ENCODE peak calls at places on chromosomes 7 and 10, in five cellular contexts. One of them, this sample, is unnamed.
A peak's percentile ranks its signal among the peaks of the same experiment; 100 is the strongest.

GRCh38 chr7:94907420-94908203 is at the start of gene PPP1R9A:
- DNase-seq in endothelial cell of umbilical vein: peak; percentile 23
- DNase-seq in PC-3: peak; percentile 65
- DNase-seq in SK-N-SH: peak; percentile 82
- DNase-seq in fibroblast of lung: peak; percentile 17
- DNase-seq in this sample: peak; percentile 57

GRCh38 chr10:69928339-69928738 is 124.3 kb upstream of the MACROH2A2 start:
- DNase-seq in endothelial cell of umbilical vein: no peak
- DNase-seq in PC-3: no peak
- DNase-seq in SK-N-SH: no peak
- DNase-seq in fibroblast of lung: no peak
- DNase-seq in this sample: no peak

GRCh38 chr10:127408733-127409132 is 140.4 kb upstream of the NPS start:
- DNase-seq in endothelial cell of umbilical vein: no peak
- DNase-seq in PC-3: no peak
- DNase-seq in SK-N-SH: no peak
- DNase-seq in fibroblast of lung: peak; percentile 71
- DNase-seq in this sample: no peak

GRCh38 chr10:19245889-19246841 is 197.6 kb downstream of the MALRD1 start:
- DNase-seq in endothelial cell of umbilical vein: no peak
- DNase-seq in PC-3: no peak
- DNase-seq in SK-N-SH: peak; percentile 42
- DNase-seq in fibroblast of lung: no peak
- DNase-seq in this sample: no peak

GRCh38 chr7:100152404-100152803 is 3.7 kb downstream of the LAMTOR4 start:
- DNase-seq in endothelial cell of umbilical vein: no peak
- DNase-seq in PC-3: no peak
- DNase-seq in SK-N-SH: no peak
- DNase-seq in fibroblast of lung: no peak
- DNase-seq in this sample: no peak

GRCh38 chr10:42755028-42755451 is 27.6 kb upstream of the BMS1 start:
- DNase-seq in endothelial cell of umbilical vein: no peak
- DNase-seq in PC-3: no peak
- DNase-seq in SK-N-SH: peak; percentile 65
- DNase-seq in fibroblast of lung: no peak
- DNase-seq in this sample: no peak

GRCh38 chr10:107244122-107244521 is 79.6 kb upstream of the SORCS1 start:
- DNase-seq in endothelial cell of umbilical vein: no peak
- DNase-seq in PC-3: no peak
- DNase-seq in SK-N-SH: no peak
- DNase-seq in fibroblast of lung: no peak
- DNase-seq in this sample: no peak

GRCh38 chr10:71397340-71398212 is 856 bp downstream of the CDH23 start:
- DNase-seq in endothelial cell of umbilical vein: no peak
- DNase-seq in PC-3: no peak
- DNase-seq in SK-N-SH: peak; percentile 76
- DNase-seq in fibroblast of lung: no peak
- DNase-seq in this sample: no peak

GRCh38 chr10:27783660-27784059 is 38.0 kb upstream of the MKX start:
- DNase-seq in endothelial cell of umbilical vein: peak; percentile 64
- DNase-seq in PC-3: peak; percentile 78
- DNase-seq in SK-N-SH: no peak
- DNase-seq in fibroblast of lung: peak; percentile 59
- DNase-seq in this sample: no peak

GRCh38 chr10:15141136-15142067 is 27.1 kb downstream of the NMT2 start:
- DNase-seq in endothelial cell of umbilical vein: no peak
- DNase-seq in PC-3: no peak
- DNase-seq in SK-N-SH: no peak
- DNase-seq in fibroblast of lung: no peak
- DNase-seq in this sample: no peak

GRCh38 chr7:94491410-94491809 is 18.2 kb upstream of the CASD1 start:
- DNase-seq in endothelial cell of umbilical vein: no peak
- DNase-seq in PC-3: no peak
- DNase-seq in SK-N-SH: no peak
- DNase-seq in fibroblast of lung: no peak
- DNase-seq in this sample: no peak

GRCh38 chr10:65423043-65423442 is 1502.8 kb upstream of the LRRTM3 start:
- DNase-seq in endothelial cell of umbilical vein: no peak
- DNase-seq in PC-3: no peak
- DNase-seq in SK-N-SH: no peak
- DNase-seq in fibroblast of lung: no peak
- DNase-seq in this sample: no peak

GRCh38 chr10:85720931-85721330 is 645.7 kb downstream of the GRID1 start:
- DNase-seq in endothelial cell of umbilical vein: no peak
- DNase-seq in PC-3: no peak
- DNase-seq in SK-N-SH: no peak
- DNase-seq in fibroblast of lung: no peak
- DNase-seq in this sample: no peak

GRCh38 chr10:80585812-80586211 is 48.1 kb downstream of the SH2D4B start:
- DNase-seq in endothelial cell of umbilical vein: no peak
- DNase-seq in PC-3: no peak
- DNase-seq in SK-N-SH: no peak
- DNase-seq in fibroblast of lung: no peak
- DNase-seq in this sample: no peak

GRCh38 chr10:14039968-14040668 is 290.6 kb downstream of the FRMD4A start:
- DNase-seq in endothelial cell of umbilical vein: no peak
- DNase-seq in PC-3: no peak
- DNase-seq in SK-N-SH: no peak
- DNase-seq in fibroblast of lung: peak; percentile 64
- DNase-seq in this sample: no peak

GRCh38 chr10:52954407-52954806 is 181.8 kb upstream of the MBL2 start:
- DNase-seq in endothelial cell of umbilical vein: no peak
- DNase-seq in PC-3: peak; percentile 91
- DNase-seq in SK-N-SH: no peak
- DNase-seq in fibroblast of lung: no peak
- DNase-seq in this sample: no peak

GRCh38 chr10:52949899-52950298 is 177.3 kb upstream of the MBL2 start:
- DNase-seq in endothelial cell of umbilical vein: no peak
- DNase-seq in PC-3: peak; percentile 90
- DNase-seq in SK-N-SH: no peak
- DNase-seq in fibroblast of lung: no peak
- DNase-seq in this sample: no peak

GRCh38 chr10:52952391-52953079 is 180.0 kb upstream of the MBL2 start:
- DNase-seq in endothelial cell of umbilical vein: no peak
- DNase-seq in PC-3: no peak
- DNase-seq in SK-N-SH: no peak
- DNase-seq in fibroblast of lung: peak; percentile 1
- DNase-seq in this sample: no peak

GRCh38 chr10:52951819-52952218 is 179.2 kb upstream of the MBL2 start:
- DNase-seq in endothelial cell of umbilical vein: peak; percentile 73
- DNase-seq in PC-3: peak; percentile 97
- DNase-seq in SK-N-SH: no peak
- DNase-seq in fibroblast of lung: peak; percentile 67
- DNase-seq in this sample: peak; percentile 79

DNA sequence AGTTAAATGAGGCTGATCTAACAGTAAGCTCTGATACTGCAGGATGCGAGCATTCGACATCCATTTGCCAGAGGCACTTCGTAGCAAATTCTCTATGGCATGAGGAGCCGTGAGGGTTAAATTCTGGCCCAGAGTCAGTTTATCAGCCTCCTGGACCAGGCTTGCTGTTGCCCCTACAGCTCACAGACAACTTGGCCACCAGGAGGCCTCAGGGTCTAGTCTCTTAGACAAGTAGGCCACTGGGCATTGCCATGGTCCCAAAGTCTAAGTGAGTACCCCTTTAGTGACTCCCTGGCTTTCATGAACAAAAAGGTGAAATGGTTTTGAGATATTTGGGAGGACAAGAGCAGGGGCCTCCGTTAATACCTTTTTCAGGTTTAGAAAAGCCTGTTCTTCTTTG is 178.0 kb upstream of the MBL2 start:
- DNase-seq in endothelial cell of umbilical vein: no peak
- DNase-seq in PC-3: peak; percentile 41
- DNase-seq in SK-N-SH: no peak
- DNase-seq in fibroblast of lung: no peak
- DNase-seq in this sample: no peak
- TF ChIP-seq CTCF in endothelial cell of umbilical vein: no peak
- TF ChIP-seq CTCF in PC-3: no peak
- TF ChIP-seq CTCF in SK-N-SH: no peak
- TF ChIP-seq CTCF in fibroblast of lung: no peak
- TF ChIP-seq CTCF in this sample: no peak

GRCh38 chr7:35536396-35536826 is 158.5 kb downstream of the HERPUD2 start:
- DNase-seq in endothelial cell of umbilical vein: no peak
- DNase-seq in PC-3: no peak
- DNase-seq in SK-N-SH: no peak
- DNase-seq in fibroblast of lung: no peak
- DNase-seq in this sample: no peak

GRCh38 chr7:35533877-35534276 is 161.1 kb downstream of the HERPUD2 start:
- DNase-seq in endothelial cell of umbilical vein: no peak
- DNase-seq in PC-3: no peak
- DNase-seq in SK-N-SH: no peak
- DNase-seq in fibroblast of lung: no peak
- DNase-seq in this sample: no peak

DNA sequence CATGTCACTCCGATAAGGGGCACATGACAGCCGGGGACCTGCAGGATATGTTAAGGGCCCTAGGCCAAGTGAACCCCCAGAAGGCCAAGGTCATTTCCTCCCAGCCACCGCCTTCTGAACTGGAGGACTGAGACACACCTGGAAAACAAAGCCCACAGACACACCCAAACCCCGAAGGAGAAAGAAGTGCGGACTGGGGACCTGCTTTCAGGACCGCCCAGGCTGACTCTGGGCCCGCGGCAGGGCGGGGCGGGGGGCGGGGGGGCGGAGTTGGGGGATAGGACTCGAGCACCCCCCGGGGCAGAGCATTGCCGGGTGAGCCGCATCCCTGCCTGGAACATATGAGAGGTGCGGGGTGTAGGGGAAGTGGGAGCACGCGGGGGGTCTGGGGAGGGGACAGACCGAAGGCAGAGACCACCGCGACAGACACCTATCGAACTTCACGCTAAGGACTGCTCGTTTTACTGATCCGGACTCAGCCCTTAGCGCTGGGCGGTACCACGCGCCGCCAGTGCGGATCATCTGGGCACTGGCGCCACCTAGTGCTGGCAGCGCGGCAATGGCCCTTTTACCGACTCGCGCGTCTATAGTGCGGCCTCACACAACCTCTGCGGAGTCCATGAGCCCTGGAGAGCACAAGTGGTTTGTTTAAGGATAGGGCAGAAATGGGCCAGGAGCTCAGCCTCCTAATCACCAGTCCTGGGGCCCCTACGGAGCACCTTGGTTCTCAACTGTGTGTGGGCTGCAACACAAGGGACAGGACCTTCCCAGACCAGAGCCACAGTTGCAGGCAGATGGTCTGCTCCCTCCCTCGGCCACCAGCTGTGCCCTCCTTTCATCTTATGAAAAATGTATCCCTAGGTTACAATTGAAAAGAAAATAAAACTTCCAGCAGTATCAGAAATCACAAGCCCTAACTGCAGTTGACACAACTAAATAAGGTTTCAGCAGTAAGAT is 157.6 kb downstream of the HERPUD2 start:
- DNase-seq in endothelial cell of umbilical vein: peak; percentile 70
- DNase-seq in PC-3: peak; percentile 80
- DNase-seq in SK-N-SH: peak; percentile 92
- DNase-seq in fibroblast of lung: peak; percentile 58
- DNase-seq in this sample: peak; percentile 77
- H3K4me3 ChIP-seq in endothelial cell of umbilical vein: no peak overlapping the region
- H3K4me3 ChIP-seq in PC-3: peak overlapping the region; percentile 53
- H3K4me3 ChIP-seq in SK-N-SH: peak overlapping the region; percentile 65
- H3K4me3 ChIP-seq in fibroblast of lung: no peak overlapping the region
- H3K4me3 ChIP-seq in this sample: peak overlapping the region; percentile 41

DNA sequence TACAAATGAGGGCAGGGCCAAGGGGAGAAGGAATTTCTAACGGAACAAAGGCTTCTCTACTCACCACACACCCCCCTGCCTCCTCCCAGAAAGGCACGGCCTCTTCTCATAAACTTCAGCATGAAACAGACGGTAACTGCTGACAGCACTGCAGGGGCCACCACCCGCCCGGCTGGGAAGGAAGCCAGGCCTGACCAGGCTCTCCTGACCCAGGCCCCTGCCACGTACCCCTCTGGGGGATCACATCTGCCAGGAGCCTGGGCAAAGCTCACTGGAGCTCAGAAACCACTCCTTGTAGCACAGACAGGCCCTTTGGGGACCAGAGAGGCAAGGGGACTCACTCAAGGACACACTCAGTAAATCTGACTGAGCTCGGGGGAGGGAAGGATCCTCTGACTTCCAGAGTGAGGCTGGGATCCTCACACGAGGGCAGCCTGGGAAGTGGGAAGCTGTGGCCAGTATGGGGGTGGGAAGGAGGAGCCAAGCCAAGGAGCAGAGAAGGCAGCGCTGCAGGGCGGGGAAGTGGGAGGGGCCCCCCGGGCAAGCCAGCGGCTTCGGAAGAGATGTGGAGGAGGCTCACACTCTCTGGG is 46.1 kb downstream of the ZCCHC24 start:
- DNase-seq in endothelial cell of umbilical vein: peak; percentile 71
- DNase-seq in PC-3: no peak
- DNase-seq in SK-N-SH: peak; percentile 77
- DNase-seq in fibroblast of lung: peak; percentile 98
- DNase-seq in this sample: peak; percentile 81
- H3K9ac ChIP-seq in endothelial cell of umbilical vein: peak overlapping the region; percentile 53
- H3K9ac ChIP-seq in PC-3: no peak overlapping the region
- H3K9ac ChIP-seq in SK-N-SH: peak overlapping the region; percentile 73
- H3K9ac ChIP-seq in fibroblast of lung: peak overlapping the region; percentile 72
- H3K9ac ChIP-seq in this sample: peak overlapping the region; percentile 6

GRCh38 chr7:24717247-24717622 is 40.0 kb downstream of the GSDME start:
- DNase-seq in endothelial cell of umbilical vein: no peak
- DNase-seq in PC-3: no peak
- DNase-seq in SK-N-SH: no peak
- DNase-seq in fibroblast of lung: no peak
- DNase-seq in this sample: no peak

GRCh38 chr7:24714676-24715010 is 42.6 kb downstream of the GSDME start:
- DNase-seq in endothelial cell of umbilical vein: no peak
- DNase-seq in PC-3: no peak
- DNase-seq in SK-N-SH: no peak
- DNase-seq in fibroblast of lung: no peak
- DNase-seq in this sample: no peak

GRCh38 chr7:24716480-24717246 is 40.6 kb downstream of the GSDME start:
- DNase-seq in endothelial cell of umbilical vein: no peak
- DNase-seq in PC-3: no peak
- DNase-seq in SK-N-SH: no peak
- DNase-seq in fibroblast of lung: no peak
- DNase-seq in this sample: no peak

GRCh38 chr7:24715171-24715570 is 42.1 kb downstream of the GSDME start:
- DNase-seq in endothelial cell of umbilical vein: no peak
- DNase-seq in PC-3: no peak
- DNase-seq in SK-N-SH: no peak
- DNase-seq in fibroblast of lung: no peak
- DNase-seq in this sample: no peak

DNA sequence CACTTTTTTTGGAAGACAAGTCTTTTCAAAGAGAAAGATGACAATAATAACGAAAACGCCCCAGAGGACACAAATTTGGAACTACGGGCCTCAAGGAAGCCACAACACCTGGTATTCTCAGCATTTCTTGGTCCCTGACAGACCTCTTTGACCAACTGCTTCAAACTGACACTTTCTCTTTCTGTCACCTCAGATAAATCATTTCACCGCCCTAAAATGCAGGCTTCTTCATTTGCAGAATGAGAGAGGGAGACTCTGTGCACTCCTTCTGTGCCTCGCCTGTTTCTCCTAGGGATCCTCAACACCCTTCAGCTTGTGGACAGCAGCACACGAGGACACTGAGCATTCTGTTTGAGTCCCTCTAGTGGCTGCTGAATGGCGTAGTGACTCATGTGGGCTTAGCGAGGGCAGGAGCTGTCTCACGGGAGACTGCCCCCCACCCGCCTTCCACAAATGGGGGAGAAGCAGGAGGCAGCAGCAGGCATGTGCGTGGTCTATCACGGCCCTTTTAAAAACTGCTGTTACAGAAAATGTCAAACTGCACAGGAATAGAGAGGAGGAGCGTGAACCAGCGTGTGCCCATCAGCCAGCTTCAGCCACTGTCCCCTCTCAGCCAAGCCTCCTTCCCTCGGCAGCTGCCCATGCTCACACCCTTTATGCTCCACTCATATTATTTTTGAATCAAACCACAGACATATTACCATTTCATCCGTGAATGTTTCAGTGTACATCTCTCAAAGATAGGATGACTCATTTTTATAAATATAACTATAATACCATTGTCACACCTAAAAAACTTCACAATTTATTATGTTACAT is 41.4 kb downstream of the GSDME start:
- DNase-seq in endothelial cell of umbilical vein: peak; percentile 28
- DNase-seq in PC-3: peak; percentile 17
- DNase-seq in SK-N-SH: peak; percentile 58
- DNase-seq in fibroblast of lung: peak; percentile 54
- DNase-seq in this sample: no peak
- TF ChIP-seq CTCF in endothelial cell of umbilical vein: peak; percentile 41
- TF ChIP-seq CTCF in PC-3: peak; percentile 49
- TF ChIP-seq CTCF in SK-N-SH: peak; percentile 55
- TF ChIP-seq CTCF in fibroblast of lung: peak; percentile 56
- TF ChIP-seq CTCF in this sample: no peak